ENCODE peak calls at places on chromosomes 4 and X, in nine cellular contexts. N is pancreas; X is nucleus accumbens; S is GM13977; I is NCI-H2081; K is stimulated activated CD8-positive, alpha-beta memory T cell treated with anti-CD3 and anti-CD28 coated beads, Interleukin-4, amount 100 ng/mL, for 1 hour; Z is HT1080; P is EL; F is kidney glomerular epithelial cell. L is an unnamed sample.

GRCh38 chr4:7189066-7189465 is 3.3 kb upstream of the SORCS2 start:
- DNase-seq in N (no peak), X (no peak), S (no peak), I (no peak), K (no peak), Z (no peak), P (no peak), F (no peak), L (no peak)

GRCh38 chr4:955161-955921 is 18.0 kb downstream of the DGKQ start:
- DNase-seq in N (peak), X (no peak), S (no peak), I (no peak), K (no peak), Z (no peak), P (no peak), F (no peak), L (no peak)

GRCh38 chrX:153614818-153615217 is 15.9 kb upstream of the CCNQ start:
- DNase-seq in N (no peak), X (no peak), S (no peak), I (no peak), K (no peak), Z (no peak), P (no peak), F (no peak), L (no peak)

GRCh38 chr4:1648962-1649361 is 35.2 kb downstream of the FAM53A start:
- DNase-seq in N (no peak), X (no peak), S (no peak), I (no peak), K (no peak), Z (no peak), P (no peak), F (no peak), L (no peak)

GRCh38 chr4:90904018-90904417 is 776.8 kb downstream of the CCSER1 start:
- DNase-seq in N (no peak), X (no peak), S (no peak), I (no peak), K (no peak), Z (no peak), P (no peak), F (no peak), L (no peak)

GRCh38 chrX:69386681-69387080 is 117.4 kb upstream of the NALF2 start:
- DNase-seq in N (no peak), X (no peak), S (no peak), I (no peak), K (no peak), Z (no peak), P (no peak), F (no peak), L (no peak)

GRCh38 chr4:19455850-19456602 is 795.7 kb upstream of the SLIT2 start:
- DNase-seq in N (no peak), X (no peak), S (no peak), I (peak), K (no peak), Z (no peak), P (no peak), F (no peak), L (no peak)

GRCh38 chr4:36242629-36243354 is 1.5 kb downstream of the ARAP2 start:
- DNase-seq in N (no peak), X (no peak), S (peak), I (no peak), K (no peak), Z (no peak), P (no peak), F (peak), L (no peak)

GRCh38 chrX:429266-429825 is 42.6 kb upstream of the PPP2R3B start:
- DNase-seq in N (no peak), X (no peak), S (no peak), I (no peak), K (no peak), Z (no peak), P (no peak), F (no peak), L (no peak)

GRCh38 chr4:147786031-147786430 is 54.1 kb downstream of the ARHGAP10 start:
- DNase-seq in N (no peak), X (no peak), S (peak), I (no peak), K (no peak), Z (no peak), P (no peak), F (no peak), L (no peak)

GRCh38 chr4:60757986-60758385 is 442.1 kb upstream of the ADGRL3 start:
- DNase-seq in N (no peak), X (no peak), S (no peak), I (no peak), K (no peak), Z (no peak), P (peak), F (no peak), L (no peak)

GRCh38 chrX:136953867-136954787 is 73.6 kb upstream of the RBMX start:
- DNase-seq in N (peak), X (no peak), S (peak), I (peak), K (no peak), Z (peak), P (peak), F (peak), L (no peak)

GRCh38 chr4:158936238-158936637 is 166.6 kb upstream of the RAPGEF2 start:
- DNase-seq in N (no peak), X (no peak), S (no peak), I (no peak), K (no peak), Z (no peak), P (no peak), F (no peak), L (no peak)

GRCh38 chr4:105620640-105621323 is 68.4 kb downstream of the ARHGEF38 start:
- DNase-seq in N (no peak), X (no peak), S (no peak), I (no peak), K (no peak), Z (peak), P (peak), F (peak), L (no peak)

GRCh38 chr4:70197842-70198241 is 2.3 kb downstream of the ODAM start:
- DNase-seq in N (peak), X (no peak), S (no peak), I (no peak), K (no peak), Z (no peak), P (no peak), F (no peak), L (no peak)

GRCh38 chr4:52248836-52249235 is 197.7 kb downstream of the SPATA18 start:
- DNase-seq in N (no peak), X (no peak), S (no peak), I (no peak), K (no peak), Z (peak), P (no peak), F (peak), L (no peak)

GRCh38 chrX:132216806-132217202 is 2.4 kb downstream of the RAP2C start:
- DNase-seq in N (no peak), X (no peak), S (no peak), I (no peak), K (no peak), Z (no peak), P (peak), F (peak), L (no peak)

GRCh38 chrX:106927700-106928099 is 7.5 kb downstream of the CLDN2 start:
- DNase-seq in N (peak), X (no peak), S (no peak), I (no peak), K (no peak), Z (no peak), P (no peak), F (peak), L (no peak)

GRCh38 chr4:12723849-12724447 is 760.2 kb downstream of the RAB28 start:
- DNase-seq in N (no peak), X (no peak), S (no peak), I (peak), K (no peak), Z (peak), P (no peak), F (no peak), L (no peak)

GRCh38 chrX:71128915-71129765 is 10.7 kb downstream of the MED12 start:
- DNase-seq in N (peak), X (peak), S (peak), I (peak), K (peak), Z (peak), P (peak), F (no peak), L (no peak)

GRCh38 chr4:144645102-144645469 is 870 bp upstream of the HHIP start:
- DNase-seq in N (peak), X (no peak), S (no peak), I (no peak), K (no peak), Z (peak), P (no peak), F (no peak), L (no peak)

GRCh38 chrX:96372313-96373046 is 312.2 kb upstream of the DIAPH2 start:
- DNase-seq in N (no peak), X (no peak), S (peak), I (peak), K (no peak), Z (peak), P (peak), F (peak), L (no peak)

GRCh38 chr4:53510981-53511380 is 80.3 kb downstream of the LNX1 start:
- DNase-seq in N (no peak), X (no peak), S (no peak), I (peak), K (no peak), Z (no peak), P (no peak), F (no peak), L (no peak)

GRCh38 chrX:3426552-3426951 is 80.1 kb upstream of the MXRA5 start:
- DNase-seq in N (no peak), X (no peak), S (no peak), I (no peak), K (no peak), Z (no peak), P (no peak), F (no peak), L (no peak)